ENCODE peak calls at places on chromosome 12, in four cellular contexts. R, L, Y and N are unnamed samples.

GRCh38 chr12:120032242-120032641 is 43.2 kb downstream of the BICDL1 start:
- DNase-seq in R (no peak), L (no peak), Y (no peak), N (no peak)

GRCh38 chr12:125111403-125111802 is 46.2 kb downstream of the AACS start:
- DNase-seq in R (no peak), L (no peak), Y (no peak), N (no peak)

GRCh38 chr12:85002778-85003296 is 33.2 kb downstream of the TSPAN19 start:
- DNase-seq in R (no peak), L (no peak), Y (no peak), N (no peak)

GRCh38 chr12:30882706-30883105 is 43.8 kb upstream of the TSPAN11 start:
- DNase-seq in R (no peak), L (no peak), Y (no peak), N (no peak)

GRCh38 chr12:21980544-21980943 is 39.3 kb upstream of the ABCC9 start:
- DNase-seq in R (no peak), L (no peak), Y (no peak), N (no peak)

GRCh38 chr12:46396826-46397225 is 24.3 kb upstream of the SLC38A2 start:
- DNase-seq in R (no peak), L (no peak), Y (no peak), N (no peak)

GRCh38 chr12:102971227-102971626 is 13.8 kb downstream of the ASCL1 start:
- DNase-seq in R (no peak), L (no peak), Y (no peak), N (no peak)

GRCh38 chr12:49882248-49882850 is 21.4 kb downstream of the FAIM2 start:
- DNase-seq in R (no peak), L (no peak), Y (no peak), N (no peak)